ENCODE peak calls at places on chromosome 7, in six cellular contexts. N, Z, S, O, X and Y are unnamed samples.

GRCh38 chr7:516606-517456 is 2.8 kb downstream of the PDGFA start:
- DNase-seq in X (peak), O (peak), S (peak), N (no peak), Z (peak), Y (peak)

GRCh38 chr7:148959726-148960125 is 68.6 kb downstream of the PDIA4 start:
- DNase-seq in X (no peak), S (no peak), Z (no peak), N (no peak), O (no peak), Y (no peak)

GRCh38 chr7:76428868-76429805 is 4.4 kb downstream of the ZP3 start:
- DNase-seq in S (no peak), Z (no peak), X (no peak), N (peak), O (no peak), Y (no peak)

GRCh38 chr7:22250390-22250789 is 106.6 kb downstream of the RAPGEF5 start:
- DNase-seq in X (no peak), N (no peak), Z (no peak), O (no peak), S (no peak), Y (no peak)

GRCh38 chr7:95322396-95322795 is 1.9 kb downstream of the PON1 start:
- DNase-seq in O (no peak), Z (no peak), S (no peak), N (no peak), X (no peak), Y (no peak)

GRCh38 chr7:142039231-142039630 is 43.6 kb downstream of the MGAM start:
- DNase-seq in N (no peak), O (no peak), S (no peak), Z (no peak), X (no peak), Y (no peak)

GRCh38 chr7:23373151-23374004 is 74.2 kb downstream of the MALSU1 start:
- DNase-seq in X (no peak), N (no peak), S (peak), O (peak), Z (no peak), Y (no peak)

GRCh38 chr7:48360574-48360973 is 189.3 kb downstream of the ABCA13 start:
- DNase-seq in Z (no peak), N (no peak), S (no peak), O (no peak), X (no peak), Y (no peak)

GRCh38 chr7:90709501-90710465 is 113.7 kb downstream of the CDK14 start:
- DNase-seq in Z (no peak), S (no peak), O (no peak), X (peak), N (no peak), Y (no peak)

GRCh38 chr7:3260425-3260762 is 40.7 kb upstream of the SDK1 start:
- DNase-seq in N (no peak), S (no peak), Z (no peak), O (no peak), X (no peak), Y (no peak)

GRCh38 chr7:141590666-141591065 is 39.5 kb downstream of the AGK start:
- DNase-seq in N (no peak), Z (no peak), S (no peak), O (no peak), X (no peak), Y (no peak)

GRCh38 chr7:45596665-45597095 is 22.5 kb downstream of the ADCY1 start:
- DNase-seq in X (no peak), S (no peak), N (no peak), O (no peak), Z (no peak), Y (no peak)

GRCh38 chr7:150753826-150754603 is 16.8 kb downstream of the GIMAP5 start:
- DNase-seq in N (no peak), X (no peak), Z (no peak), O (no peak), S (no peak), Y (no peak)

GRCh38 chr7:154743211-154743610 is 259.7 kb downstream of the PAXIP1 start:
- DNase-seq in O (no peak), X (no peak), N (no peak), Z (no peak), S (no peak), Y (no peak)

GRCh38 chr7:78052112-78052511 is 253.5 kb downstream of the PHTF2 start:
- DNase-seq in Z (no peak), N (no peak), O (no peak), S (peak), X (no peak), Y (no peak)

GRCh38 chr7:151430391-151431205 is 9.3 kb downstream of the CRYGN start:
- DNase-seq in X (no peak), N (no peak), O (no peak), S (no peak), Z (no peak), Y (no peak)

GRCh38 chr7:651032-651728 is 75.3 kb upstream of the DNAAF5 start:
- DNase-seq in Z (no peak), S (no peak), X (no peak), N (no peak), O (peak), Y (no peak)

GRCh38 chr7:158581440-158582088 is 6.1 kb downstream of the PTPRN2 start:
- DNase-seq in X (peak), O (no peak), S (no peak), Z (peak), N (no peak), Y (peak)

GRCh38 chr7:110522751-110523200 is 568.2 kb upstream of the LRRN3 start:
- DNase-seq in X (peak), N (no peak), S (no peak), Z (no peak), O (no peak), Y (no peak)

GRCh38 chr7:150360682-150361058 is 8.0 kb upstream of the REPIN1 start:
- DNase-seq in Z (no peak), X (no peak), O (no peak), N (no peak), S (no peak), Y (no peak)

GRCh38 chr7:3042861-3043489 is 692 bp downstream of the CARD11 start:
- DNase-seq in Z (no peak), X (no peak), N (no peak), O (peak), S (no peak), Y (no peak)

GRCh38 chr7:43211276-43211675 is 98.8 kb downstream of the HECW1 start:
- DNase-seq in Z (no peak), S (no peak), X (no peak), N (no peak), O (no peak), Y (no peak)

GRCh38 chr7:4745971-4746919 is 29.2 kb upstream of the AP5Z1 start:
- DNase-seq in S (no peak), N (peak), O (peak), X (no peak), Z (peak), Y (no peak)

GRCh38 chr7:112056409-112056808 is 149.8 kb downstream of the DOCK4 start:
- DNase-seq in Z (no peak), N (no peak), X (no peak), S (no peak), O (no peak), Y (no peak)

GRCh38 chr7:12136545-12136944 is 74.5 kb upstream of the TMEM106B start:
- DNase-seq in Z (no peak), O (no peak), S (no peak), X (no peak), N (no peak), Y (no peak)

GRCh38 chr7:151003572-151003971 is 12.8 kb downstream of the NOS3 start:
- DNase-seq in S (no peak), Z (no peak), X (no peak), O (no peak), N (no peak), Y (no peak)

GRCh38 chr7:22696672-22697071 is 30.3 kb upstream of the IL6 start:
- DNase-seq in N (no peak), Z (no peak), X (no peak), S (no peak), O (peak), Y (no peak)

GRCh38 chr7:70893422-70893821 is 238.5 kb upstream of the GALNT17 start:
- DNase-seq in X (no peak), S (no peak), Z (no peak), O (no peak), N (no peak), Y (no peak)

GRCh38 chr7:149774237-149775175 is 1.1 kb upstream of the ZNF467 start:
- DNase-seq in Z (no peak), X (no peak), N (no peak), S (no peak), O (no peak), Y (no peak)

GRCh38 chr7:56175784-56176183 is 59.6 kb upstream of the NUPR2 start:
- DNase-seq in O (no peak), N (no peak), X (no peak), S (no peak), Z (no peak), Y (no peak)